ENCODE peak calls at places on chromosomes 12 and 14, in seven cellular contexts. One of them, this sample, is unnamed.

GRCh38 chr12:67477682-67478265 is 170.8 kb upstream of the DYRK2 start:
- DNase-seq in GM12878: no peak
- DNase-seq in GM12892: no peak
- DNase-seq in HepG2: no peak
- DNase-seq in SK-N-SH: no peak
- DNase-seq in K562: no peak
- DNase-seq in H1: no peak
- DNase-seq in this sample: no peak

GRCh38 chr12:108257004-108257403 is 82.1 kb downstream of the CMKLR1 start:
- DNase-seq in GM12878: no peak
- DNase-seq in GM12892: no peak
- DNase-seq in HepG2: no peak
- DNase-seq in SK-N-SH: no peak
- DNase-seq in K562: no peak
- DNase-seq in H1: no peak
- DNase-seq in this sample: no peak

GRCh38 chr12:28578361-28578760 is 388.1 kb downstream of the CCDC91 start:
- DNase-seq in GM12878: no peak
- DNase-seq in GM12892: no peak
- DNase-seq in HepG2: no peak
- DNase-seq in SK-N-SH: no peak
- DNase-seq in K562: no peak
- DNase-seq in H1: no peak
- DNase-seq in this sample: no peak

GRCh38 chr12:96236221-96236822 is 42.1 kb downstream of the ELK3 start:
- DNase-seq in GM12878: no peak
- DNase-seq in GM12892: no peak
- DNase-seq in HepG2: no peak
- DNase-seq in SK-N-SH: no peak
- DNase-seq in K562: no peak
- DNase-seq in H1: no peak
- DNase-seq in this sample: no peak

GRCh38 chr14:100446572-100446971 is 123.4 kb downstream of the SLC25A47 start:
- DNase-seq in GM12878: no peak
- DNase-seq in GM12892: no peak
- DNase-seq in HepG2: no peak
- DNase-seq in SK-N-SH: no peak
- DNase-seq in K562: peak; percentile 69
- DNase-seq in H1: peak; percentile 31
- DNase-seq in this sample: no peak

GRCh38 chr14:69244946-69245345 is 15.0 kb upstream of the GALNT16 start:
- DNase-seq in GM12878: no peak
- DNase-seq in GM12892: no peak
- DNase-seq in HepG2: no peak
- DNase-seq in SK-N-SH: no peak
- DNase-seq in K562: no peak
- DNase-seq in H1: no peak
- DNase-seq in this sample: no peak

GRCh38 chr14:72513346-72513745 is 380.6 kb downstream of the DPF3 start:
- DNase-seq in GM12878: no peak
- DNase-seq in GM12892: no peak
- DNase-seq in HepG2: no peak
- DNase-seq in SK-N-SH: no peak
- DNase-seq in K562: no peak
- DNase-seq in H1: no peak
- DNase-seq in this sample: no peak

GRCh38 chr14:62162998-62163589 is 400.9 kb downstream of the SNAPC1 start:
- DNase-seq in GM12878: no peak
- DNase-seq in GM12892: no peak
- DNase-seq in HepG2: peak; percentile 18
- DNase-seq in SK-N-SH: peak; percentile 40
- DNase-seq in K562: peak; percentile 26
- DNase-seq in H1: peak; percentile 19
- DNase-seq in this sample: peak; percentile 2

GRCh38 chr14:99143793-99144192 is 128.2 kb downstream of the BCL11B start:
- DNase-seq in GM12878: no peak
- DNase-seq in GM12892: no peak
- DNase-seq in HepG2: no peak
- DNase-seq in SK-N-SH: no peak
- DNase-seq in K562: no peak
- DNase-seq in H1: no peak
- DNase-seq in this sample: no peak

GRCh38 chr12:41188841-41189394 is 798 bp downstream of the PDZRN4 start:
- DNase-seq in GM12878: no peak
- DNase-seq in GM12892: no peak
- DNase-seq in HepG2: no peak
- DNase-seq in SK-N-SH: no peak
- DNase-seq in K562: no peak
- DNase-seq in H1: no peak
- DNase-seq in this sample: no peak
- TF ChIP-seq TAF1 in GM12878: no peak
- TF ChIP-seq TAF1 in GM12892: no peak
- TF ChIP-seq TAF1 in HepG2: no peak
- TF ChIP-seq TAF1 in SK-N-SH: no peak
- TF ChIP-seq TAF1 in K562: no peak
- TF ChIP-seq TAF1 in H1: no peak
- TF ChIP-seq TAF1 in this sample: no peak

GRCh38 chr12:27521066-27521465 is 2.9 kb upstream of the PPFIBP1 start:
- DNase-seq in GM12878: no peak
- DNase-seq in GM12892: no peak
- DNase-seq in HepG2: no peak
- DNase-seq in SK-N-SH: peak; percentile 31
- DNase-seq in K562: peak; percentile 36
- DNase-seq in H1: no peak
- DNase-seq in this sample: no peak

GRCh38 chr12:27516625-27517024 is 7.4 kb upstream of the PPFIBP1 start:
- DNase-seq in GM12878: no peak
- DNase-seq in GM12892: no peak
- DNase-seq in HepG2: no peak
- DNase-seq in SK-N-SH: no peak
- DNase-seq in K562: no peak
- DNase-seq in H1: no peak
- DNase-seq in this sample: no peak

GRCh38 chr12:27517532-27517931 is 6.5 kb upstream of the PPFIBP1 start:
- DNase-seq in GM12878: no peak
- DNase-seq in GM12892: no peak
- DNase-seq in HepG2: no peak
- DNase-seq in SK-N-SH: no peak
- DNase-seq in K562: no peak
- DNase-seq in H1: no peak
- DNase-seq in this sample: no peak

GRCh38 chr12:27515671-27516070 is 8.3 kb upstream of the PPFIBP1 start:
- DNase-seq in GM12878: no peak
- DNase-seq in GM12892: no peak
- DNase-seq in HepG2: no peak
- DNase-seq in SK-N-SH: no peak
- DNase-seq in K562: no peak
- DNase-seq in H1: no peak
- DNase-seq in this sample: no peak

GRCh38 chr12:27517961-27518668 is 5.9 kb upstream of the PPFIBP1 start:
- DNase-seq in GM12878: no peak
- DNase-seq in GM12892: no peak
- DNase-seq in HepG2: no peak
- DNase-seq in SK-N-SH: peak; percentile 68
- DNase-seq in K562: no peak
- DNase-seq in H1: no peak
- DNase-seq in this sample: no peak
- TF ChIP-seq TAF1 in GM12878: no peak
- TF ChIP-seq TAF1 in GM12892: no peak
- TF ChIP-seq TAF1 in HepG2: no peak
- TF ChIP-seq TAF1 in SK-N-SH: no peak
- TF ChIP-seq TAF1 in K562: no peak
- TF ChIP-seq TAF1 in H1: no peak
- TF ChIP-seq TAF1 in this sample: no peak

GRCh38 chr14:50967104-50967503 is 22.8 kb upstream of the PYGL start:
- DNase-seq in GM12878: no peak
- DNase-seq in GM12892: no peak
- DNase-seq in HepG2: no peak
- DNase-seq in SK-N-SH: no peak
- DNase-seq in K562: no peak
- DNase-seq in H1: no peak
- DNase-seq in this sample: no peak
- TF ChIP-seq TAF1 in GM12878: no peak
- TF ChIP-seq TAF1 in GM12892: no peak
- TF ChIP-seq TAF1 in HepG2: no peak
- TF ChIP-seq TAF1 in SK-N-SH: no peak
- TF ChIP-seq TAF1 in K562: no peak
- TF ChIP-seq TAF1 in H1: no peak
- TF ChIP-seq TAF1 in this sample: no peak

DNA sequence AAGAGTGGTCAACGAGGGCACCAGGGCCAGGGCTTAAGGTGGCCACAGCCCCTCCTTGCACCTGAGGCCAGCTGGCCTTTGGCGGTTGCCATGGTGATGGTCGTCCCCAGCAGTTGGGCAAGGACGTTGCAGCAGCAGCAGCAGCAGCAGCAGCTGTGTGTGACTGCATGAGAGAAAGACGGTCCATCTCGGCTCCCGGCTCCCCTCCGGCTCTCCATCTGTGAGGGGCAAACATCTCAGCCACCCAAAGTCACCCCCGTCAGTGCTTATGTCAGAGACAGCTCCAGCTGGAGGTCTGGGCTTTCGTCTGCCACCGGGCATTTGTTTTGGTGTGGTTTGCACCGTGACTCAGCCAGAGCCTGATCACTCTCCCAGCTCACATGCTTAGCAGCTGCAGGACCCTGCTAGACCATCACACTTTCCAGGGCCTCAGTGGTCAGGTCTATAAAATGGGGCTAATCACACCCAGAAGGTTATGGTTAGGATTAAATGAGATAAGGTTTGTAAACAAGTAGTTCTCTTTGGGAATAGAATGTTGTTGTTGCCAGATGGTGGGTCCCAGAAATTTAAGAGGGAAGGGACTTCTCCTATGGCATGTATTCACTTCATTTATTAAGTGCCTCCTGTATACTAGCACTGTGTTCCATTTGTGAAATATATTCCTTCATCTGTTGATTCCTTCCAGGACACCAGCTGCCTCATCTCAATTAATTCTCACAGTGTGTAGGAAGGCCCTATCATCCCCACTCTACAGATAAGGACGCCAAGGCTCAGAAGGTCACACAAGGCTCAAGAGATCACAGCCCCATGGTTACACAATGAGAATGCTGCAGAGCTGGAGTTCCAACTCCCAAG is 212.6 kb upstream of the LHX5 start:
- DNase-seq in GM12878: no peak
- DNase-seq in GM12892: no peak
- DNase-seq in HepG2: no peak
- DNase-seq in SK-N-SH: peak; percentile 61
- DNase-seq in K562: no peak
- DNase-seq in H1: no peak
- DNase-seq in this sample: no peak
- TF ChIP-seq TAF1 in GM12878: no peak
- TF ChIP-seq TAF1 in GM12892: no peak
- TF ChIP-seq TAF1 in HepG2: no peak
- TF ChIP-seq TAF1 in SK-N-SH: no peak
- TF ChIP-seq TAF1 in K562: no peak
- TF ChIP-seq TAF1 in H1: no peak
- TF ChIP-seq TAF1 in this sample: no peak

GRCh38 chr12:109716092-109716479 is 2.5 kb downstream of the FAM222A start:
- DNase-seq in GM12878: no peak
- DNase-seq in GM12892: no peak
- DNase-seq in HepG2: no peak
- DNase-seq in SK-N-SH: no peak
- DNase-seq in K562: peak; percentile 36
- DNase-seq in H1: no peak
- DNase-seq in this sample: no peak
- TF ChIP-seq TAF1 in GM12878: no peak
- TF ChIP-seq TAF1 in GM12892: no peak
- TF ChIP-seq TAF1 in HepG2: no peak
- TF ChIP-seq TAF1 in SK-N-SH: no peak
- TF ChIP-seq TAF1 in K562: no peak
- TF ChIP-seq TAF1 in H1: no peak
- TF ChIP-seq TAF1 in this sample: no peak